ENCODE peak calls at places on chromosomes 11 and 22, in eight cellular contexts. L is activated effector memory CD4-positive, alpha-beta T cell treated with anti-CD3 and anti-CD28 coated beads, Interleukin-2, amount 50 U/mL, for 16 hours; U is AG08395; W is CD4-positive, alpha-beta memory T cell; A is dorsolateral prefrontal cortex; Y is activated CD4-positive, alpha-beta T cell treated with anti-CD3 and anti-CD28 coated beads for 24 hours; Z is hepatocyte; G is fibroblast of pulmonary artery. M is an unnamed sample.

GRCh38 chr22:49792107-49792506 is 35.6 kb downstream of the BRD1 start:
- DNase-seq in G (no peak), Z (no peak), Y (no peak), U (no peak), W (no peak), L (no peak), A (no peak), M (no peak)

GRCh38 chr11:74466916-74467885 is at the start of gene KCNE3:
- DNase-seq in W (no peak), U (peak; percentile 49), G (peak; percentile 49), L (no peak), Y (no peak), A (no peak), Z (peak; percentile 56), M (no peak)

GRCh38 chr22:48335442-48336139 is 1492.1 kb downstream of the BRD1 start:
- DNase-seq in Y (no peak), W (no peak), L (peak; percentile 44), A (no peak), G (no peak), U (no peak), Z (peak; percentile 34), M (no peak)

GRCh38 chr22:42688241-42688913 is 32.3 kb downstream of the A4GALT start:
- DNase-seq in L (no peak), U (peak; percentile 88), Z (peak; percentile 94), Y (no peak), W (no peak), A (no peak), G (peak; percentile 95), M (no peak)

GRCh38 chr11:69383372-69383771 is 89.4 kb downstream of the MYEOV start:
- DNase-seq in Z (no peak), U (no peak), A (no peak), Y (no peak), W (no peak), G (no peak), L (no peak), M (peak; percentile 1)

GRCh38 chr11:102468636-102469195 is 16.2 kb upstream of the TMEM123 start:
- DNase-seq in A (no peak), W (no peak), Y (no peak), L (no peak), Z (no peak), G (no peak), U (no peak), M (no peak)

GRCh38 chr11:27388001-27388400 is 25.0 kb upstream of the CCDC34 start:
- DNase-seq in Z (no peak), L (no peak), Y (no peak), A (no peak), U (no peak), W (no peak), G (no peak), M (no peak)

GRCh38 chr11:41222236-41222635 is 237.2 kb downstream of the LRRC4C start:
- DNase-seq in A (peak; percentile 39), L (no peak), U (no peak), Z (no peak), G (no peak), Y (no peak), W (no peak), M (no peak)

M was measured in naive thymus-derived CD8-positive, alpha-beta T cell.